ENCODE peak calls at places on chromosome 2, in five cellular contexts. N is HepG2, Q is K562, O is GM12878, W is SK-N-SH. K is an unnamed sample.

GRCh38 chr2:147110317-147110716 is 734.5 kb upstream of the ACVR2A start:
- DNase-seq in Q (no peak), W (no peak), N (no peak), O (no peak), K (no peak)

GRCh38 chr2:11096591-11096990 is 58.7 kb upstream of the SLC66A3 start:
- DNase-seq in N (no peak), O (no peak), W (no peak), Q (no peak), K (no peak)

GRCh38 chr2:238928520-238929241 is 80.8 kb downstream of the TWIST2 start:
- DNase-seq in Q (no peak), N (no peak), O (no peak), W (no peak), K (no peak)

GRCh38 chr2:166314022-166314759 is 61.6 kb downstream of the SCN9A start:
- DNase-seq in W (no peak), Q (no peak), N (peak; percentile 30), O (no peak), K (no peak)

GRCh38 chr2:148978736-148979135 is 59.8 kb upstream of the LYPD6B start:
- DNase-seq in Q (no peak), W (no peak), N (no peak), O (no peak), K (no peak)

GRCh38 chr2:170047331-170048065 is 130.4 kb upstream of the MYO3B start:
- DNase-seq in N (no peak), O (no peak), Q (no peak), W (no peak), K (no peak)

GRCh38 chr2:154974041-154974440 is 275.5 kb downstream of the KCNJ3 start:
- DNase-seq in W (no peak), O (no peak), N (no peak), Q (no peak), K (no peak)

GRCh38 chr2:29528891-29529520 is 392.4 kb downstream of the ALK start:
- DNase-seq in Q (no peak), N (no peak), O (no peak), W (no peak), K (no peak)

GRCh38 chr2:216932113-216932512 is 72.2 kb upstream of the TNP1 start:
- DNase-seq in N (no peak), O (no peak), Q (no peak), W (no peak), K (no peak)

GRCh38 chr2:149466635-149467034 is 120.9 kb downstream of the MMADHC start:
- DNase-seq in O (no peak), N (no peak), Q (no peak), W (peak; percentile 25), K (no peak)

GRCh38 chr2:74789278-74789677 is 44.6 kb upstream of the HK2 start:
- DNase-seq in Q (no peak), O (no peak), N (no peak), W (no peak), K (no peak)

GRCh38 chr2:217286833-217287232 is 427.0 kb upstream of the TNP1 start:
- DNase-seq in W (no peak), Q (no peak), O (no peak), N (no peak), K (no peak)

GRCh38 chr2:174573621-174574081 is 24.0 kb downstream of the WIPF1 start:
- DNase-seq in Q (no peak), W (no peak), O (no peak), N (no peak), K (no peak)

GRCh38 chr2:6627316-6627715 is 238.4 kb downstream of the CMPK2 start:
- DNase-seq in Q (no peak), O (no peak), W (no peak), N (no peak), K (no peak)

GRCh38 chr2:128689971-128690370 is 371.3 kb upstream of the HS6ST1 start:
- DNase-seq in Q (peak; percentile 20), O (no peak), N (no peak), W (no peak), K (no peak)

GRCh38 chr2:158773121-158773520 is 22.0 kb upstream of the DAPL1 start:
- DNase-seq in Q (no peak), W (no peak), O (no peak), N (no peak), K (no peak)

GRCh38 chr2:205324355-205324754 is 357.9 kb upstream of the NRP2 start:
- DNase-seq in W (no peak), Q (no peak), O (no peak), N (no peak), K (no peak)

GRCh38 chr2:99881901-99882591 is 260.3 kb downstream of the AFF3 start:
- DNase-seq in W (peak; percentile 47), O (no peak), Q (no peak), N (no peak), K (no peak)

GRCh38 chr2:173448938-173449471 is 94.3 kb downstream of the CDCA7 start:
- DNase-seq in Q (peak; percentile 78), O (peak; percentile 34), W (peak; percentile 77), N (peak; percentile 87), K (peak; percentile 85)

GRCh38 chr2:20446280-20446916 is 476 bp upstream of the RHOB start:
- DNase-seq in O (no peak), W (no peak), Q (no peak), N (no peak), K (no peak)

GRCh38 chr2:173652311-173652710 is 297.6 kb downstream of the CDCA7 start:
- DNase-seq in N (peak; percentile 46), W (no peak), O (no peak), Q (no peak), K (peak; percentile 85)

GRCh38 chr2:212893216-212893615 is 258.2 kb downstream of the IKZF2 start:
- DNase-seq in W (no peak), O (no peak), N (no peak), Q (no peak), K (no peak)

GRCh38 chr2:206488623-206489022 is 45.3 kb downstream of the ADAM23 start:
- DNase-seq in Q (no peak), W (no peak), O (no peak), N (no peak), K (no peak)

GRCh38 chr2:190578158-190579057 is 43.9 kb upstream of the NEMP2 start:
- DNase-seq in Q (peak; percentile 50), O (no peak), W (no peak), N (peak; percentile 66), K (peak; percentile 24)

GRCh38 chr2:100178085-100178788 is 35.8 kb upstream of the AFF3 start:
- DNase-seq in N (peak; percentile 55), W (peak; percentile 71), Q (peak; percentile 78), O (peak; percentile 5), K (peak; percentile 88)

GRCh38 chr2:55089716-55090115 is 39.5 kb upstream of the RTN4 start:
- DNase-seq in W (no peak), O (no peak), Q (no peak), N (no peak), K (no peak)
- TF ChIP-seq ZBTB33 in W (no peak), O (no peak), Q (no peak), N (no peak), K (no peak)

GRCh38 chr2:130737592-130737991 is 8.7 kb downstream of the GPR148 start:
- DNase-seq in O (no peak), Q (no peak), N (no peak), W (no peak), K (no peak)

GRCh38 chr2:130740671-130741070 is 11.8 kb downstream of the GPR148 start:
- DNase-seq in N (no peak), O (no peak), W (no peak), Q (no peak), K (no peak)

GRCh38 chr2:130735200-130735599 is 6.3 kb downstream of the GPR148 start:
- DNase-seq in Q (no peak), N (no peak), O (no peak), W (no peak), K (no peak)

GRCh38 chr2:130736487-130736886 is 7.6 kb downstream of the GPR148 start:
- DNase-seq in N (no peak), Q (no peak), O (no peak), W (no peak), K (no peak)
- TF ChIP-seq MAX in N (no peak), Q (no peak), O (no peak), W (no peak), K (no peak)

GRCh38 chr2:69216535-69217332 is 170.3 kb downstream of the GFPT1 start:
- DNase-seq in Q (no peak), N (peak; percentile 100), W (peak; percentile 72), O (no peak), K (no peak)

GRCh38 chr2:69213201-69213600 is 173.8 kb downstream of the GFPT1 start:
- DNase-seq in N (no peak), O (no peak), W (peak; percentile 60), Q (no peak), K (no peak)

GRCh38 chr2:69213832-69214231 is 173.2 kb downstream of the GFPT1 start:
- DNase-seq in Q (no peak), N (no peak), O (no peak), W (no peak), K (no peak)

GRCh38 chr2:69212238-69213028 is 174.6 kb downstream of the GFPT1 start:
- DNase-seq in Q (no peak), O (no peak), W (no peak), N (no peak), K (no peak)

GRCh38 chr2:69214898-69215297 is 172.1 kb downstream of the GFPT1 start:
- DNase-seq in O (no peak), N (peak; percentile 46), Q (no peak), W (peak; percentile 57), K (no peak)
- H3K4me1 ChIP-seq in O (no peaks in the 10 kb centered on the region), N (peaks cover 74% of the 10 kb centered on the region), Q (no peaks in the 10 kb centered on the region), W (peaks cover 45% of the 10 kb centered on the region), K (no peaks in the 10 kb centered on the region)

GRCh38 chr2:123438277-123439050 is 586.6 kb upstream of the CNTNAP5 start:
- DNase-seq in N (no peak), Q (no peak), W (peak; percentile 8), O (no peak), K (no peak)
- TF ChIP-seq ZBTB33 in N (no peak), Q (no peak), W (no peak), O (no peak), K (no peak)

GRCh38 chr2:127510073-127510472 is 16.2 kb downstream of the IWS1 start:
- DNase-seq in W (no peak), N (no peak), Q (no peak), O (no peak), K (no peak)

GRCh38 chr2:127514076-127514475 is 12.2 kb downstream of the IWS1 start:
- DNase-seq in N (no peak), O (no peak), W (no peak), Q (no peak), K (no peak)

GRCh38 chr2:127511090-127511489 is 15.2 kb downstream of the IWS1 start:
- DNase-seq in W (no peak), N (peak; percentile 79), Q (no peak), O (no peak), K (no peak)

GRCh38 chr2:127512362-127512761 is 13.9 kb downstream of the IWS1 start:
- DNase-seq in N (no peak), W (no peak), Q (no peak), O (no peak), K (no peak)

GRCh38 chr2:127511917-127512316 is 14.4 kb downstream of the IWS1 start:
- DNase-seq in O (no peak), W (no peak), Q (no peak), N (no peak), K (no peak)
- TF ChIP-seq MAX in O (no peak), W (no peak), Q (no peak), N (no peak), K (no peak)

GRCh38 chr2:160397530-160397865 is 96.1 kb downstream of the RBMS1 start:
- DNase-seq in Q (no peak), N (no peak), W (no peak), O (no peak), K (peak; percentile 16)
- H3K4me1 ChIP-seq in Q (no peaks in the 10 kb centered on the region), N (no peaks in the 10 kb centered on the region), W (peaks cover 2% of the 10 kb centered on the region), O (no peaks in the 10 kb centered on the region), K (peaks cover 35% of the 10 kb centered on the region)

GRCh38 chr2:9990735-9991134 is 39.2 kb downstream of the GRHL1 start:
- DNase-seq in N (no peak), W (no peak), Q (no peak), O (no peak), K (no peak)
- TF ChIP-seq ZBTB33 in N (no peak), W (no peak), Q (no peak), O (no peak), K (no peak)

K was measured in HCT116.